ENCODE peak calls at places on chromosomes 6 and 20, in seven cellular contexts. C, S, B, A, X, Z and E are unnamed samples.

GRCh38 chr6:13305256-13305650 is 23.1 kb downstream of the TBC1D7 start:
- DNase-seq in C (no peak), S (no peak), B (no peak), A (no peak), X (no peak), Z (no peak), E (no peak)

GRCh38 chr20:53547664-53548239 is 45.9 kb downstream of the ZNF217 start:
- DNase-seq in C (peak; percentile 69), S (peak; percentile 30), B (peak; percentile 18), A (peak; percentile 62), X (peak; percentile 5), Z (peak; percentile 29), E (peak; percentile 49)

GRCh38 chr6:43494321-43494720 is 15.8 kb downstream of the LRRC73 start:
- DNase-seq in C (no peak), S (no peak), B (no peak), A (no peak), X (no peak), Z (no peak), E (no peak)

GRCh38 chr20:3473324-3473723 is 2.5 kb downstream of the ATRN start:
- DNase-seq in C (no peak), S (no peak), B (no peak), A (no peak), X (no peak), Z (no peak), E (no peak)

GRCh38 chr6:161316531-161316930 is 42.7 kb upstream of the AGPAT4 start:
- DNase-seq in C (no peak), S (no peak), B (no peak), A (no peak), X (no peak), Z (no peak), E (no peak)

GRCh38 chr6:158518196-158519127 is 41.4 kb upstream of the TMEM181 start:
- DNase-seq in C (peak; percentile 72), S (peak; percentile 63), B (peak; percentile 42), A (peak; percentile 84), X (peak; percentile 76), Z (peak; percentile 26), E (peak; percentile 61)

GRCh38 chr6:41268478-41268877 is 18.0 kb downstream of the TREM1 start:
- DNase-seq in C (no peak), S (no peak), B (no peak), A (no peak), X (no peak), Z (no peak), E (no peak)

GRCh38 chr6:68655028-68655427 is 19.9 kb downstream of the ADGRB3 start:
- DNase-seq in C (no peak), S (no peak), B (no peak), A (no peak), X (no peak), Z (no peak), E (no peak)

GRCh38 chr6:117615981-117616961 is 14.0 kb upstream of the GOPC start:
- DNase-seq in C (no peak), S (peak; percentile 26), B (no peak), A (no peak), X (no peak), Z (no peak), E (no peak)

GRCh38 chr6:5058254-5058653 is 26.9 kb upstream of the PPP1R3G start:
- DNase-seq in C (no peak), S (no peak), B (no peak), A (no peak), X (no peak), Z (no peak), E (no peak)

GRCh38 chr20:5529331-5530142 is 212.8 kb upstream of the PROKR2 start:
- DNase-seq in C (peak; percentile 87), S (peak; percentile 94), B (peak; percentile 9), A (peak; percentile 82), X (peak; percentile 96), Z (peak; percentile 22), E (no peak)

GRCh38 chr6:73695619-73696421 is at the start of gene CD109:
- DNase-seq in C (peak; percentile 89), S (peak; percentile 83), B (no peak), A (peak; percentile 90), X (peak; percentile 68), Z (peak; percentile 68), E (no peak)

GRCh38 chr6:31701666-31702420 is 1.3 kb downstream of the ABHD16A start:
- DNase-seq in C (no peak), S (no peak), B (no peak), A (no peak), X (peak; percentile 19), Z (no peak), E (no peak)